ENCODE peak calls at places on chromosomes 7 and 10, in nine cellular contexts. One of them, this sample, is unnamed.

GRCh38 chr10:2263556-2263955 is 526.2 kb upstream of the ADARB2 start:
- DNase-seq in thoracic aorta: no peak
- DNase-seq in psoas muscle: no peak
- DNase-seq in foreskin fibroblast: no peak
- DNase-seq in ascending aorta: no peak
- DNase-seq in Panc1: no peak
- DNase-seq in GM10248: no peak
- DNase-seq in right atrium auricular region: no peak
- DNase-seq in GM12864: no peak
- DNase-seq in this sample: no peak

GRCh38 chr10:70296406-70296899 is 12.6 kb upstream of the NPFFR1 start:
- DNase-seq in Panc1: peak
- DNase-seq in right atrium auricular region: peak
- DNase-seq in GM12864: no peak
- DNase-seq in thoracic aorta: peak
- DNase-seq in GM10248: no peak
- DNase-seq in psoas muscle: peak
- DNase-seq in foreskin fibroblast: peak
- DNase-seq in ascending aorta: peak
- DNase-seq in this sample: peak

GRCh38 chr7:87398441-87398840 is 53.0 kb downstream of the CROT start:
- DNase-seq in Panc1: no peak
- DNase-seq in GM10248: no peak
- DNase-seq in psoas muscle: no peak
- DNase-seq in GM12864: no peak
- DNase-seq in thoracic aorta: no peak
- DNase-seq in foreskin fibroblast: peak
- DNase-seq in right atrium auricular region: no peak
- DNase-seq in ascending aorta: no peak
- DNase-seq in this sample: peak

GRCh38 chr7:153628825-153629224 is 423.4 kb upstream of the DPP6 start:
- DNase-seq in GM10248: no peak
- DNase-seq in Panc1: no peak
- DNase-seq in thoracic aorta: no peak
- DNase-seq in GM12864: no peak
- DNase-seq in ascending aorta: no peak
- DNase-seq in foreskin fibroblast: no peak
- DNase-seq in psoas muscle: no peak
- DNase-seq in right atrium auricular region: no peak
- DNase-seq in this sample: no peak

GRCh38 chr7:157818701-157819516 is 482.1 kb downstream of the DNAJB6 start:
- DNase-seq in Panc1: no peak
- DNase-seq in right atrium auricular region: no peak
- DNase-seq in foreskin fibroblast: no peak
- DNase-seq in psoas muscle: no peak
- DNase-seq in thoracic aorta: no peak
- DNase-seq in GM12864: no peak
- DNase-seq in GM10248: no peak
- DNase-seq in ascending aorta: no peak
- DNase-seq in this sample: no peak

GRCh38 chr7:98163704-98164478 is 47.3 kb upstream of the BHLHA15 start:
- DNase-seq in GM12864: no peak
- DNase-seq in foreskin fibroblast: peak
- DNase-seq in Panc1: no peak
- DNase-seq in thoracic aorta: no peak
- DNase-seq in psoas muscle: no peak
- DNase-seq in ascending aorta: no peak
- DNase-seq in GM10248: no peak
- DNase-seq in right atrium auricular region: no peak
- DNase-seq in this sample: peak

GRCh38 chr7:155369-156000 is 36.9 kb upstream of the FAM20C start:
- DNase-seq in GM12864: no peak
- DNase-seq in GM10248: no peak
- DNase-seq in thoracic aorta: no peak
- DNase-seq in right atrium auricular region: no peak
- DNase-seq in ascending aorta: no peak
- DNase-seq in Panc1: no peak
- DNase-seq in foreskin fibroblast: no peak
- DNase-seq in psoas muscle: no peak
- DNase-seq in this sample: peak

GRCh38 chr7:2154831-2155230 is 77.9 kb downstream of the MAD1L1 start:
- DNase-seq in GM10248: no peak
- DNase-seq in GM12864: no peak
- DNase-seq in thoracic aorta: no peak
- DNase-seq in foreskin fibroblast: no peak
- DNase-seq in right atrium auricular region: no peak
- DNase-seq in Panc1: no peak
- DNase-seq in psoas muscle: peak
- DNase-seq in ascending aorta: no peak
- DNase-seq in this sample: no peak

GRCh38 chr7:155802906-155803417 is 9.3 kb downstream of the SHH start:
- DNase-seq in right atrium auricular region: no peak
- DNase-seq in ascending aorta: no peak
- DNase-seq in thoracic aorta: no peak
- DNase-seq in psoas muscle: no peak
- DNase-seq in foreskin fibroblast: no peak
- DNase-seq in Panc1: no peak
- DNase-seq in GM10248: no peak
- DNase-seq in GM12864: no peak
- DNase-seq in this sample: no peak

GRCh38 chr10:5343092-5343491 is 21.7 kb upstream of the UCN3 start:
- DNase-seq in ascending aorta: no peak
- DNase-seq in GM10248: no peak
- DNase-seq in GM12864: no peak
- DNase-seq in psoas muscle: no peak
- DNase-seq in foreskin fibroblast: no peak
- DNase-seq in thoracic aorta: no peak
- DNase-seq in Panc1: no peak
- DNase-seq in right atrium auricular region: no peak
- DNase-seq in this sample: no peak

GRCh38 chr10:132114953-132115520 is 49.3 kb downstream of the JAKMIP3 start:
- DNase-seq in psoas muscle: no peak
- DNase-seq in ascending aorta: no peak
- DNase-seq in GM12864: no peak
- DNase-seq in thoracic aorta: no peak
- DNase-seq in foreskin fibroblast: no peak
- DNase-seq in right atrium auricular region: no peak
- DNase-seq in GM10248: no peak
- DNase-seq in Panc1: no peak
- DNase-seq in this sample: no peak

GRCh38 chr7:90625562-90625961 is 29.4 kb downstream of the CDK14 start:
- DNase-seq in ascending aorta: no peak
- DNase-seq in GM12864: no peak
- DNase-seq in foreskin fibroblast: peak
- DNase-seq in thoracic aorta: no peak
- DNase-seq in psoas muscle: no peak
- DNase-seq in Panc1: no peak
- DNase-seq in GM10248: no peak
- DNase-seq in right atrium auricular region: no peak
- DNase-seq in this sample: peak

GRCh38 chr10:130341325-130341724 is 205.1 kb downstream of the GLRX3 start:
- DNase-seq in thoracic aorta: no peak
- DNase-seq in right atrium auricular region: peak
- DNase-seq in foreskin fibroblast: no peak
- DNase-seq in ascending aorta: no peak
- DNase-seq in GM12864: no peak
- DNase-seq in Panc1: no peak
- DNase-seq in GM10248: no peak
- DNase-seq in psoas muscle: no peak
- DNase-seq in this sample: no peak
- TF ChIP-seq CTCF in thoracic aorta: peak
- TF ChIP-seq CTCF in right atrium auricular region: peak
- TF ChIP-seq CTCF in foreskin fibroblast: no peak
- TF ChIP-seq CTCF in ascending aorta: no peak
- TF ChIP-seq CTCF in GM12864: peak
- TF ChIP-seq CTCF in Panc1: peak
- TF ChIP-seq CTCF in GM10248: no peak
- TF ChIP-seq CTCF in psoas muscle: peak
- TF ChIP-seq CTCF in this sample: no peak

DNA sequence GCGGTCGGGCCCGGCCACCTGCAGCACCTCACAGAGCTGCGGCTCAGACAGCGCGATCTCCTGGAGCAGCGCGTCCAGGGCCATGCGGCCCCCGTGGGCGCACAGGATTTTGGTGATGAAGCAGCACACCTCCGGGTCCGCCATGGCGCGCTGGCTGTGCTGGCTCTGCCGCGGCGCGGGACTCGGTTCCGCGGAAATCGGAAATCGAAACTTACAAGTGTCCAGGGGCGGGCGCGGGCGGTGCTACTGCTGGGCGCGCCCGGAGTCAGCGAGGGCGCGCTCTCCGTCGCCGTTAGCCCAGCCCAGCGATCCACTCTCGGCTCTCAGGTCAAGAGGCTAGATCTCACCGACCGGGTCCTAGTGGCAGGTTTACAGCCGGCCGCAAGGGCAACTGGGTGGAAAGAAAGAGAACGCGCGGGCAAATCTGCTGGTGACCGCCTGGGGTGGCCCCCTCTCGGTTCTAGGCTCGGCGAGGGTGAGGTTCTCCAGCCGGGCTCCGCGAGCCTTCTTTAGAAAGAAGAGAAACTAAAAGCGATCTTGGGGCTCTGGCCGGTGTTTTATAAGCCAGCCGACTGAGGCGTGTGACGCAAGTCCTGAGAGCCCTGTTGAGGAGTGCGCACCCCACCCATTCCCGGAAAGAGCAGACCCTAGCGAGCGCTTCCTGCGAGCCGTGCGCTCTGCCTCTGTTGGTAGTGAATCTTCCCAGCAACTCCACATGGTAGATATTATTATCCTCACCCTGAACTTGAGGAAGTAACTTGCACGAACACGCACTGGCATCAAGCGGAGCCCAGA is at the start of gene ZC3HAV1:
- DNase-seq in Panc1: peak
- DNase-seq in GM10248: peak
- DNase-seq in right atrium auricular region: peak
- DNase-seq in psoas muscle: peak
- DNase-seq in ascending aorta: peak
- DNase-seq in foreskin fibroblast: peak
- DNase-seq in thoracic aorta: peak
- DNase-seq in GM12864: peak
- DNase-seq in this sample: no peak
- TF ChIP-seq CTCF in Panc1: no peak
- TF ChIP-seq CTCF in GM10248: no peak
- TF ChIP-seq CTCF in right atrium auricular region: peak
- TF ChIP-seq CTCF in psoas muscle: no peak
- TF ChIP-seq CTCF in ascending aorta: no peak
- TF ChIP-seq CTCF in foreskin fibroblast: no peak
- TF ChIP-seq CTCF in thoracic aorta: no peak
- TF ChIP-seq CTCF in GM12864: no peak
- TF ChIP-seq CTCF in this sample: no peak

DNA sequence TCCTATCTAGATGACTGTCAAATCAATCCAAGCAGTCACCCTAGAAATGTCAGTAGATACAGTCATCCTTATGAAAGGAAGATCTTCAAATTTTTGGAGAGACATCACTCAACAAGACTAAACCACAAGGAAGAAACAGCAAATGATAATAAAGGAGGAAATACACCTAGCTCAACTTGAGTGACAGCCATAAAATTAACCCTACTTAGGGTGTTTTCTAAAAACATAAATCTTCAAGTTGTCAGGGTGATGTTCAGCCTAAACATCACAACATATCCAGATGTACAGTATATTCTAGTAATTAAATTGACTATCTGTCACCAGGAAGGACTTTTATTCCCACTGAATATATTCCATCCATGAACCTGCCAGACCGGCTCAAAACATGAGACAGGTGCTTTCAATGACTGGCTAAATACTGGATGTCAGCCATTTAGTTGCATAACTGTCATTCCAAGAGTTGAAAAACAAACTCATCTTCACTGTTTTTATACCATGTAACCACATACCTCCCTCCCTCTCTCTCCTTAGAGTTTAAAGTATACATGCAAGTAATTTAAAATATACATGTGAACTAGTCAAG is 298.1 kb upstream of the NEBL start:
- DNase-seq in ascending aorta: no peak
- DNase-seq in GM10248: no peak
- DNase-seq in foreskin fibroblast: no peak
- DNase-seq in GM12864: no peak
- DNase-seq in thoracic aorta: no peak
- DNase-seq in right atrium auricular region: no peak
- DNase-seq in psoas muscle: no peak
- DNase-seq in Panc1: no peak
- DNase-seq in this sample: no peak
- TF ChIP-seq CTCF in ascending aorta: no peak
- TF ChIP-seq CTCF in GM10248: no peak
- TF ChIP-seq CTCF in foreskin fibroblast: no peak
- TF ChIP-seq CTCF in GM12864: no peak
- TF ChIP-seq CTCF in thoracic aorta: no peak
- TF ChIP-seq CTCF in right atrium auricular region: no peak
- TF ChIP-seq CTCF in psoas muscle: no peak
- TF ChIP-seq CTCF in Panc1: no peak
- TF ChIP-seq CTCF in this sample: no peak

GRCh38 chr10:111739160-111739712 is 444.3 kb downstream of the GPAM start:
- DNase-seq in foreskin fibroblast: no peak
- DNase-seq in ascending aorta: no peak
- DNase-seq in Panc1: no peak
- DNase-seq in GM10248: no peak
- DNase-seq in psoas muscle: no peak
- DNase-seq in GM12864: no peak
- DNase-seq in thoracic aorta: no peak
- DNase-seq in right atrium auricular region: no peak
- DNase-seq in this sample: no peak
- TF ChIP-seq CTCF in foreskin fibroblast: no peak
- TF ChIP-seq CTCF in ascending aorta: no peak
- TF ChIP-seq CTCF in Panc1: no peak
- TF ChIP-seq CTCF in GM10248: no peak
- TF ChIP-seq CTCF in psoas muscle: no peak
- TF ChIP-seq CTCF in GM12864: no peak
- TF ChIP-seq CTCF in thoracic aorta: no peak
- TF ChIP-seq CTCF in right atrium auricular region: no peak
- TF ChIP-seq CTCF in this sample: no peak

DNA sequence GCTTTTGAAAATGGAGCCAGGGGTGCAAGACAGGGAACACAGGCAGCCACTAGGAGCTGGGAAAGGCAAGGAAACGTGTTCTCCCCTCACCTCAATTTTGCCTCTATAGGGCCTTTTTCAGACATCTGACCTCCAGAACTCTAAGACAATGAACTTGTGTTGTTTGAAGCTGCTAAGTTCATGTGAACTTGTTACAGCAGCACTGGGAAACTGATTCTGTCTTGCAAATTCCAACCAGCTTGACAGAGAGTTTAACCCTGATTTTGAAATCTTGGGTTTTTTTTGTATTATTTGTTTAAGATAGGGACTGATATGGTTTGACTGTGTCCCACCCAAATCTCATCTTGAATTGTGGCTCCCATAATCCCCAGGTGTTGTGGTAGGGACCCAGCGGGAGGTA is 852.9 kb downstream of the LRMDA start:
- DNase-seq in foreskin fibroblast: no peak
- DNase-seq in thoracic aorta: no peak
- DNase-seq in Panc1: no peak
- DNase-seq in right atrium auricular region: no peak
- DNase-seq in ascending aorta: no peak
- DNase-seq in GM10248: no peak
- DNase-seq in psoas muscle: no peak
- DNase-seq in GM12864: no peak
- DNase-seq in this sample: no peak
- TF ChIP-seq CTCF in foreskin fibroblast: no peak
- TF ChIP-seq CTCF in thoracic aorta: no peak
- TF ChIP-seq CTCF in Panc1: no peak
- TF ChIP-seq CTCF in right atrium auricular region: no peak
- TF ChIP-seq CTCF in ascending aorta: no peak
- TF ChIP-seq CTCF in GM10248: no peak
- TF ChIP-seq CTCF in psoas muscle: no peak
- TF ChIP-seq CTCF in GM12864: no peak
- TF ChIP-seq CTCF in this sample: no peak

This sample was measured in retinal pigment epithelial cell.